ENCODE peak calls at places on chromosomes 5 and 9, in six cellular contexts. N, M, H, Z, R and O are unnamed samples.

GRCh38 chr5:58462623-58463230 is 2.8 kb upstream of the PLK2 start:
- DNase-seq in N (peak; percentile 72), M (peak; percentile 59), H (no peak), Z (no peak), R (peak; percentile 79), O (peak; percentile 88)

GRCh38 chr5:109290231-109290630 is 119.5 kb downstream of the PJA2 start:
- DNase-seq in N (no peak), M (no peak), H (no peak), Z (no peak), R (no peak), O (no peak)

GRCh38 chr5:126339215-126339805 is 83.9 kb upstream of the GRAMD2B start:
- DNase-seq in N (peak; percentile 75), M (peak; percentile 50), H (no peak), Z (no peak), R (peak; percentile 72), O (peak; percentile 86)

GRCh38 chr9:133758228-133758627 is 20.1 kb upstream of the SARDH start:
- DNase-seq in N (no peak), M (no peak), H (peak; percentile 15), Z (no peak), R (no peak), O (no peak)

GRCh38 chr9:135933114-135933513 is 25.8 kb upstream of the CAMSAP1 start:
- DNase-seq in N (no peak), M (no peak), H (no peak), Z (no peak), R (no peak), O (no peak)

GRCh38 chr9:93676310-93677054 is 100.1 kb downstream of the PHF2 start:
- DNase-seq in N (no peak), M (no peak), H (peak; percentile 20), Z (no peak), R (no peak), O (no peak)

GRCh38 chr5:178113141-178113787 is at the start of gene N4BP3:
- DNase-seq in N (peak; percentile 44), M (peak; percentile 77), H (peak; percentile 89), Z (peak; percentile 44), R (peak; percentile 53), O (peak; percentile 94)

GRCh38 chr9:131817627-131818026 is 77.8 kb upstream of the RAPGEF1 start:
- DNase-seq in N (no peak), M (no peak), H (no peak), Z (no peak), R (no peak), O (no peak)

GRCh38 chr5:138702166-138702826 is 50.9 kb upstream of the CTNNA1 start:
- DNase-seq in N (peak; percentile 12), M (no peak), H (no peak), Z (no peak), R (no peak), O (no peak)

GRCh38 chr5:88190106-88190834 is 78.4 kb downstream of the TMEM161B start:
- DNase-seq in N (no peak), M (no peak), H (peak; percentile 34), Z (peak; percentile 25), R (no peak), O (peak; percentile 92)

GRCh38 chr9:706606-707451 is 134.7 kb upstream of the DMRT1 start:
- DNase-seq in N (peak; percentile 75), M (peak; percentile 31), H (peak; percentile 54), Z (no peak), R (peak; percentile 89), O (peak; percentile 80)

GRCh38 chr5:53170748-53171349 is 61.3 kb upstream of the MOCS2 start:
- DNase-seq in N (peak; percentile 63), M (peak; percentile 17), H (no peak), Z (no peak), R (peak; percentile 45), O (peak; percentile 37)

GRCh38 chr5:5891350-5891749 is 468.9 kb downstream of the ICE1 start:
- DNase-seq in N (no peak), M (no peak), H (no peak), Z (no peak), R (no peak), O (no peak)

GRCh38 chr9:115739096-115739875 is 414.3 kb upstream of the PAPPA start:
- DNase-seq in N (no peak), M (no peak), H (no peak), Z (no peak), R (no peak), O (no peak)

GRCh38 chr5:78518365-78519197 is 130.0 kb downstream of the LHFPL2 start:
- DNase-seq in N (peak; percentile 96), M (no peak), H (no peak), Z (no peak), R (peak; percentile 96), O (peak; percentile 64)

GRCh38 chr5:78521455-78521854 is 127.1 kb downstream of the LHFPL2 start:
- DNase-seq in N (no peak), M (no peak), H (no peak), Z (no peak), R (no peak), O (no peak)

GRCh38 chr5:78522476-78523105 is 126.0 kb downstream of the LHFPL2 start:
- DNase-seq in N (no peak), M (no peak), H (no peak), Z (no peak), R (no peak), O (no peak)

GRCh38 chr5:78515665-78516064 is 132.9 kb downstream of the LHFPL2 start:
- DNase-seq in N (no peak), M (no peak), H (no peak), Z (no peak), R (no peak), O (no peak)

DNA sequence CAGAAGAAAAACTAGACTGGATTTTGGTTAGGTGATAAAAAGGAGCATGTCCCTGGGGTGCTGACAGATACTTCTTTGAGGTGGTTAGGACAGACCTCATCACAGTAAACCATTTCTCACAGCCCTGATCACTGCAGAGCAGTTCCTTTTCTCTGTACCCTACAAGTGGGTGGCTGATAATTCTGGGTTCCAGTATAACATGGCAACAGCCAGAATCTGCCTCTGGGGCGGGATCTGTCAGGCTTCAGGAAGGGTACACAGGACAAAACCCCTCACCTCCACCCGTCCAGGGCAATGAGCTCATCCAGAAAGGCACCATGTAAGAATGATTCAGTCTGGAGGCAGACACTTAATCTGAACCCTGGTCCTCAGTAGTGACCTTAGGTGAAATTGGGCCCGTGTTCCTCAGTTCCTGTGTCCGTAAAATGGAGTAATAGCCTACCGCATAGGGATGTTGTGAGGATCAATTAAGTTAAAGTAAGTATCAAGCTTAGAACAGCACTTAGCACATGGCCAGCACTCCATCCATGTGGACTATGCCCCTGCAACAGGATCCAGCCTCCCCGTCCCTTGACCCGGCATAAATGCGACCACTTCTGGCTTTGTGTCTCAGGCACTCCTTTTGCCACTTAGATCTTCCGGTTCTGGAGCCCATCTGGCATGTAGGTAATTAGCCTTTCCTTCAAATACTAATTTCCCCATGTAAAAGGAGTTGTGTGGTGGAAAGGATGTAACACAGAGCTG is 129.2 kb downstream of the LHFPL2 start:
- DNase-seq in N (no peak), M (no peak), H (no peak), Z (no peak), R (peak; percentile 28), O (no peak)
- H2AFZ ChIP-seq in N (peak overlapping the region; percentile 55), M (no peak overlapping the region), H (no peak overlapping the region), Z (no peak overlapping the region), R (no peak overlapping the region), O (no peak overlapping the region)

DNA sequence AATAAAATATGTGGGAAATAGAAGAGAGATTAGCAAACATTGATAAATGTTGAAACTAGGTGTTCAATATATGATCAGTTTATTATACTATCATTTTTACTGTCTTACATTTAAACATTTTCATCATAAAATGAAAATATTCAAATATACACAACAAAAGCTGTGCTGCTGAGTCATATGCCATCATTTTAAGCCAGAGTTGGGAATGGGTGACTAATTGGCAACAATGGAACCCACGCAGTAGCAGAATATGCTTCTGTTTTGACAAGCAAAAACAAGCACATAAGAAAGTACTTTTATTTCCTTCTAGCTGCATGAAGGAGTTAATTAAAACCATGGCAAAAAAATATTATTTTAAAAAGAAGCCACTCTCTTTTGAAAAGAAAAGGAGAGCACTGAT is 340.0 kb upstream of the EDIL3 start:
- DNase-seq in N (peak; percentile 75), M (no peak), H (no peak), Z (no peak), R (peak; percentile 22), O (no peak)
- H2BK120ac ChIP-seq in N (no peak overlapping the region), M (no peak overlapping the region), H (no peak overlapping the region), Z (no peak overlapping the region), R (no peak overlapping the region), O (no peak overlapping the region)

GRCh38 chr9:126756238-126756637 is 48.6 kb upstream of the ZBTB43 start:
- DNase-seq in N (no peak), M (no peak), H (no peak), Z (no peak), R (no peak), O (no peak)

GRCh38 chr9:126763130-126763764 is 41.6 kb upstream of the ZBTB43 start:
- DNase-seq in N (no peak), M (no peak), H (peak; percentile 54), Z (no peak), R (no peak), O (no peak)

GRCh38 chr9:126756876-126757415 is 47.9 kb upstream of the ZBTB43 start:
- DNase-seq in N (no peak), M (no peak), H (no peak), Z (no peak), R (no peak), O (no peak)

GRCh38 chr9:126758916-126759576 is 45.8 kb upstream of the ZBTB43 start:
- DNase-seq in N (no peak), M (no peak), H (no peak), Z (no peak), R (no peak), O (no peak)

GRCh38 chr9:126761274-126761673 is 43.6 kb upstream of the ZBTB43 start:
- DNase-seq in N (no peak), M (no peak), H (no peak), Z (no peak), R (no peak), O (no peak)
- H3K4me1 ChIP-seq in N (no peaks in the 10 kb centered on the region), M (no peaks in the 10 kb centered on the region), H (no peaks in the 10 kb centered on the region), Z (no peaks in the 10 kb centered on the region), R (no peaks in the 10 kb centered on the region), O (no peaks in the 10 kb centered on the region)

GRCh38 chr9:4574657-4575243 is 84.5 kb downstream of the SLC1A1 start:
- DNase-seq in N (no peak), M (no peak), H (no peak), Z (no peak), R (no peak), O (no peak)
- H2AFZ ChIP-seq in N (no peak overlapping the region), M (no peak overlapping the region), H (no peak overlapping the region), Z (no peak overlapping the region), R (no peak overlapping the region), O (no peak overlapping the region)